ENCODE peak calls at places on chromosomes 16 and 17, in five cellular contexts. U, H, R, D and Z are unnamed samples.

GRCh38 chr16:10584956-10585561 is 4.7 kb upstream of the EMP2 start:
- DNase-seq in D (no peak), R (no peak), H (peak), U (no peak), Z (no peak)

GRCh38 chr17:60656499-60656898 is 21.2 kb upstream of the BCAS3 start:
- DNase-seq in R (no peak), D (no peak), U (no peak), H (no peak), Z (no peak)

GRCh38 chr17:65368341-65368740 is 193.1 kb downstream of the AXIN2 start:
- DNase-seq in R (no peak), U (no peak), H (no peak), D (no peak), Z (no peak)

GRCh38 chr17:43832976-43833829 is at the start of gene MPP3:
- DNase-seq in H (peak), U (peak), R (no peak), D (peak), Z (peak)

GRCh38 chr17:83196088-83196765 is 116.8 kb downstream of the METRNL start:
- DNase-seq in U (no peak), D (no peak), R (no peak), H (peak), Z (no peak)

GRCh38 chr16:249431-249830 is 14.8 kb downstream of the FAM234A start:
- DNase-seq in U (no peak), R (no peak), D (no peak), H (no peak), Z (no peak)

GRCh38 chr16:14334366-14335105 is 263.4 kb downstream of the MRTFB start:
- DNase-seq in H (no peak), R (no peak), U (no peak), D (no peak), Z (no peak)

GRCh38 chr16:7921360-7921759 is 588.7 kb downstream of the RBFOX1 start:
- DNase-seq in R (no peak), D (no peak), H (no peak), U (no peak), Z (no peak)

GRCh38 chr17:76000016-76000754 is 470 bp upstream of the CDK3 start:
- DNase-seq in H (peak), R (peak), U (no peak), D (no peak), Z (peak)

GRCh38 chr16:28161626-28162025 is 50.1 kb downstream of the XPO6 start:
- DNase-seq in U (no peak), R (no peak), H (no peak), D (no peak), Z (no peak)

GRCh38 chr17:75623386-75623785 is 9.8 kb upstream of the SMIM5 start:
- DNase-seq in H (no peak), R (no peak), U (no peak), D (no peak), Z (no peak)

GRCh38 chr16:74898667-74899066 is 86.3 kb downstream of the WDR59 start:
- DNase-seq in U (peak), R (no peak), H (no peak), D (no peak), Z (no peak)

GRCh38 chr16:23434380-23434779 is 18.6 kb downstream of the COG7 start:
- DNase-seq in D (peak), U (peak), H (peak), R (peak), Z (no peak)

GRCh38 chr17:44004077-44004760 is at the start of gene NAGS:
- DNase-seq in U (no peak), R (no peak), H (no peak), D (peak), Z (no peak)

GRCh38 chr16:66740533-66740932 is 10.9 kb downstream of the DYNC1LI2 start:
- DNase-seq in D (no peak), R (no peak), U (peak), H (peak), Z (no peak)

GRCh38 chr17:80124351-80124981 is 22.5 kb downstream of the EIF4A3 start:
- DNase-seq in R (no peak), H (peak), U (no peak), D (no peak), Z (no peak)

GRCh38 chr17:64056269-64057005 is 36.0 kb upstream of the ICAM2 start:
- DNase-seq in D (no peak), U (no peak), R (no peak), H (no peak), Z (no peak)

GRCh38 chr17:27415090-27415795 is 41.0 kb upstream of the KSR1 start:
- DNase-seq in U (no peak), D (no peak), R (peak), H (no peak), Z (no peak)

GRCh38 chr16:73054732-73055481 is 7.0 kb upstream of the ZFHX3 start:
- DNase-seq in H (peak), D (no peak), U (no peak), R (peak), Z (no peak)

GRCh38 chr16:2737238-2737605 is 15.2 kb upstream of the SRRM2 start:
- DNase-seq in R (no peak), D (no peak), H (no peak), U (no peak), Z (no peak)

GRCh38 chr16:76389126-76389525 is 111.9 kb downstream of the CNTNAP4 start:
- DNase-seq in D (no peak), R (no peak), U (no peak), H (no peak), Z (no peak)

GRCh38 chr16:84730406-84731106 is 30.8 kb downstream of the USP10 start:
- DNase-seq in D (peak), R (peak), U (peak), H (peak), Z (peak)

GRCh38 chr17:75105269-75106080 is 4.3 kb upstream of the ARMC7 start:
- DNase-seq in H (peak), D (peak), R (peak), U (no peak), Z (peak)

GRCh38 chr17:37790153-37790552 is 45.3 kb upstream of the HNF1B start:
- DNase-seq in U (no peak), H (no peak), D (no peak), R (no peak), Z (no peak)

GRCh38 chr16:12544477-12545291 is 259.0 kb downstream of the CPPED1 start:
- DNase-seq in R (no peak), H (no peak), U (no peak), D (no peak), Z (no peak)

GRCh38 chr16:55508941-55509920 is at the start of gene LPCAT2:
- DNase-seq in H (peak), U (peak), R (no peak), D (peak), Z (peak)

GRCh38 chr17:28698253-28698941 is 13.3 kb downstream of the PROCA1 start:
- DNase-seq in D (no peak), R (no peak), H (no peak), U (no peak), Z (no peak)

GRCh38 chr17:82358467-82359350 is at the start of gene TEX19:
- DNase-seq in R (peak), D (no peak), H (peak), U (no peak), Z (no peak)

GRCh38 chr17:42018339-42018738 is 1.1 kb upstream of the DNAJC7 start:
- DNase-seq in R (no peak), H (peak), D (no peak), U (no peak), Z (no peak)

GRCh38 chr17:39939588-39940419 is 12.3 kb downstream of the LRRC3C start:
- DNase-seq in R (peak), D (no peak), U (peak), H (peak), Z (peak)

GRCh38 chr16:17002557-17002956 is 468.2 kb downstream of the XYLT1 start:
- DNase-seq in U (no peak), H (no peak), D (no peak), R (no peak), Z (no peak)

GRCh38 chr16:83769397-83770008 is 38.3 kb upstream of the HSBP1 start:
- DNase-seq in D (no peak), U (no peak), H (no peak), R (no peak), Z (no peak)

GRCh38 chr16:86517652-86518258 is 7.4 kb downstream of the FOXF1 start:
- DNase-seq in H (peak), R (peak), D (peak), U (peak), Z (peak)